ENCODE peak calls at places on chromosomes 2 and 18, in seven cellular contexts. Y is ovary, X is A549, J is pancreas, T is heart right ventricle, C is left ventricle myocardium inferior, K is thoracic aorta. D is an unnamed sample. For H3K4me1, the result is how much of the 10 kb centered on the place peaks cover.

GRCh38 chr2:150916997-150917396 is 344.7 kb downstream of the RBM43 start:
- DNase-seq in T (no peak), X (no peak), J (no peak), Y (no peak), C (no peak), K (no peak), D (no peak)

GRCh38 chr2:23705771-23706612 is 220.9 kb downstream of the ATAD2B start:
- DNase-seq in Y (peak), T (no peak), X (no peak), J (no peak), K (no peak), C (no peak), D (no peak)

GRCh38 chr18:11868230-11868629 is 17.0 kb downstream of the CHMP1B start:
- DNase-seq in X (no peak), J (no peak), C (no peak), Y (no peak), K (no peak), T (no peak), D (no peak)

GRCh38 chr18:79454034-79454735 is 58.5 kb downstream of the NFATC1 start:
- DNase-seq in K (no peak), T (peak), J (no peak), Y (no peak), X (no peak), C (peak), D (no peak)

GRCh38 chr2:974054-974453 is 23.4 kb downstream of the SNTG2 start:
- DNase-seq in Y (no peak), T (no peak), J (no peak), C (no peak), K (no peak), X (no peak), D (no peak)

GRCh38 chr2:16066261-16067036 is 126.1 kb downstream of the MYCN start:
- DNase-seq in K (no peak), J (no peak), X (no peak), C (no peak), T (no peak), Y (no peak), D (no peak)

GRCh38 chr2:156110890-156111289 is 221.6 kb downstream of the NR4A2 start:
- DNase-seq in Y (no peak), X (no peak), C (no peak), K (no peak), J (peak), T (no peak), D (no peak)

GRCh38 chr2:127609031-127609751 is 36.8 kb upstream of the GPR17 start:
- DNase-seq in T (no peak), Y (no peak), K (no peak), C (no peak), J (no peak), X (no peak), D (peak)

GRCh38 chr18:4453712-4454547 is 1.2 kb downstream of the DLGAP1 start:
- DNase-seq in K (no peak), Y (no peak), X (no peak), J (no peak), C (no peak), T (no peak), D (no peak)

GRCh38 chr2:71154798-71155197 is 24.4 kb downstream of the MPHOSPH10 start:
- DNase-seq in X (peak), J (no peak), T (no peak), C (no peak), K (no peak), Y (no peak), D (no peak)

GRCh38 chr18:74250131-74250530 is 41.6 kb downstream of the CYB5A start:
- DNase-seq in X (no peak), J (no peak), K (no peak), T (no peak), C (no peak), Y (no peak), D (no peak)

GRCh38 chr2:113217455-113218282 is 43.9 kb downstream of the PSD4 start:
- DNase-seq in X (no peak), Y (no peak), J (no peak), T (peak), K (no peak), C (peak), D (no peak)

GRCh38 chr2:196369967-196370366 is 198.6 kb upstream of the STK17B start:
- DNase-seq in K (no peak), T (no peak), J (no peak), C (no peak), X (no peak), Y (no peak), D (no peak)

GRCh38 chr2:82344670-82345069 is 2040.1 kb upstream of the LRRTM1 start:
- DNase-seq in X (no peak), C (no peak), J (no peak), Y (no peak), K (no peak), T (no peak), D (no peak)

GRCh38 chr2:219477815-219478214 is 20.9 kb upstream of the GMPPA start:
- DNase-seq in C (peak), J (no peak), Y (peak), K (no peak), T (peak), X (no peak), D (no peak)

GRCh38 chr2:9422321-9423099 is 818 bp downstream of the ITGB1BP1 start:
- DNase-seq in Y (no peak), T (peak), X (peak), J (peak), C (peak), K (no peak), D (no peak)

GRCh38 chr2:133844214-133844892 is 276.1 kb upstream of the NCKAP5 start:
- DNase-seq in J (peak), Y (peak), C (peak), T (peak), X (peak), K (no peak), D (peak)

GRCh38 chr2:188976545-188977268 is 2.5 kb downstream of the COL3A1 start:
- DNase-seq in K (no peak), C (no peak), J (no peak), T (no peak), Y (no peak), X (no peak), D (no peak)

GRCh38 chr2:71560286-71561011 is 107.1 kb downstream of the DYSF start:
- DNase-seq in T (no peak), K (no peak), X (no peak), C (no peak), J (no peak), Y (no peak), D (no peak)

GRCh38 chr18:10453885-10454772 is at the start of gene APCDD1:
- DNase-seq in Y (peak), C (peak), J (peak), T (peak), X (peak), K (no peak), D (no peak)

GRCh38 chr2:42922293-42922692 is 129.9 kb upstream of the HAAO start:
- DNase-seq in T (no peak), C (no peak), X (no peak), K (no peak), Y (no peak), J (no peak), D (no peak)

GRCh38 chr18:179499-179898 is 21.1 kb downstream of the USP14 start:
- DNase-seq in C (no peak), Y (no peak), K (no peak), J (no peak), X (no peak), T (no peak), D (no peak)

GRCh38 chr2:58606799-58607198 is 365.7 kb upstream of the FANCL start:
- DNase-seq in K (no peak), C (no peak), X (no peak), Y (no peak), T (no peak), J (no peak), D (no peak)

GRCh38 chr18:51361130-51361860 is 163.8 kb upstream of the MEX3C start:
- DNase-seq in K (no peak), Y (no peak), C (no peak), J (no peak), T (peak), X (no peak), D (no peak)

GRCh38 chr2:147549054-147549453 is 295.8 kb upstream of the ACVR2A start:
- DNase-seq in Y (no peak), K (no peak), T (no peak), X (no peak), J (no peak), C (no peak), D (no peak)

GRCh38 chr2:193549661-193550060 is 1354.9 kb upstream of the TMEFF2 start:
- DNase-seq in Y (no peak), T (no peak), X (no peak), K (no peak), C (no peak), J (no peak), D (no peak)

GRCh38 chr2:212926948-212927347 is 224.5 kb downstream of the IKZF2 start:
- DNase-seq in C (peak), X (no peak), T (peak), J (no peak), Y (no peak), K (no peak), D (no peak)

GRCh38 chr2:63831176-63831575 is 10.5 kb upstream of the UGP2 start:
- DNase-seq in Y (no peak), J (no peak), K (no peak), T (no peak), C (no peak), X (no peak), D (no peak)

GRCh38 chr2:220499281-220499680 is 871.9 kb downstream of the SLC4A3 start:
- DNase-seq in K (no peak), J (no peak), T (peak), X (peak), Y (peak), C (peak), D (no peak)

GRCh38 chr2:187580462-187581124 is 26.4 kb upstream of the TFPI start:
- DNase-seq in C (no peak), T (no peak), X (peak), K (no peak), Y (no peak), J (no peak), D (no peak)

GRCh38 chr2:1080984-1081383 is 130.3 kb downstream of the SNTG2 start:
- DNase-seq in J (no peak), X (no peak), C (no peak), Y (no peak), K (no peak), T (no peak), D (no peak)

GRCh38 chr2:5748941-5749731 is 57.0 kb downstream of the SOX11 start:
- DNase-seq in C (peak), J (peak), X (no peak), Y (no peak), T (peak), K (no peak), D (no peak)

DNA sequence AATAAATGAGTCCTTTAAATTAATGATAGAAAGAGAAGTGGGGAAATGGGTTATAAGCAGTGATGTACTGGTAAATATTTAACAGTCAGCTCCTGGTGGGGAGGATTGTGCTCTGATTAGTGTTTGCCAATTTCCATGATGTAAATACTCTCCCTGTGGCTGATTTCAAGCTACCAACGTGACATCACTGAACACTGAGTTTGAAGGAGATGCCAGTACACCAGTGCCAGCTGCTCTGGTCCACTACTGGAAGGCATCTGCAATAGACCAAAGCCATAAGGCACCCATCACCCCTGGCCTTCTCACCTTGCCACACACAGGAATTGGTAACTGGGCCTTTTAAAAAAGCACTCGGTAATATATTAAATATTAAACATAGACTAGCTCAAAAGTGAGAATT is 77.7 kb downstream of the TGOLN2 start:
- DNase-seq in X (no peak), J (no peak), T (no peak), Y (no peak), K (no peak), C (no peak), D (no peak)
- H3K4me1 ChIP-seq in X (under half), J (under half), T (half or more), Y (under half), K (half or more), C (half or more), D (under half)

GRCh38 chr18:37252854-37253396 is 312.7 kb downstream of the CELF4 start:
- DNase-seq in T (no peak), K (no peak), Y (no peak), C (no peak), J (no peak), X (no peak), D (no peak)

GRCh38 chr18:37254256-37254880 is 311.2 kb downstream of the CELF4 start:
- DNase-seq in X (no peak), J (peak), Y (no peak), K (no peak), T (no peak), C (no peak), D (no peak)

GRCh38 chr18:37252342-37252741 is 313.3 kb downstream of the CELF4 start:
- DNase-seq in X (no peak), C (no peak), K (no peak), J (no peak), Y (no peak), T (no peak), D (no peak)

GRCh38 chr18:37254973-37255372 is 310.6 kb downstream of the CELF4 start:
- DNase-seq in C (no peak), J (no peak), X (no peak), T (no peak), Y (no peak), K (no peak), D (no peak)

DNA sequence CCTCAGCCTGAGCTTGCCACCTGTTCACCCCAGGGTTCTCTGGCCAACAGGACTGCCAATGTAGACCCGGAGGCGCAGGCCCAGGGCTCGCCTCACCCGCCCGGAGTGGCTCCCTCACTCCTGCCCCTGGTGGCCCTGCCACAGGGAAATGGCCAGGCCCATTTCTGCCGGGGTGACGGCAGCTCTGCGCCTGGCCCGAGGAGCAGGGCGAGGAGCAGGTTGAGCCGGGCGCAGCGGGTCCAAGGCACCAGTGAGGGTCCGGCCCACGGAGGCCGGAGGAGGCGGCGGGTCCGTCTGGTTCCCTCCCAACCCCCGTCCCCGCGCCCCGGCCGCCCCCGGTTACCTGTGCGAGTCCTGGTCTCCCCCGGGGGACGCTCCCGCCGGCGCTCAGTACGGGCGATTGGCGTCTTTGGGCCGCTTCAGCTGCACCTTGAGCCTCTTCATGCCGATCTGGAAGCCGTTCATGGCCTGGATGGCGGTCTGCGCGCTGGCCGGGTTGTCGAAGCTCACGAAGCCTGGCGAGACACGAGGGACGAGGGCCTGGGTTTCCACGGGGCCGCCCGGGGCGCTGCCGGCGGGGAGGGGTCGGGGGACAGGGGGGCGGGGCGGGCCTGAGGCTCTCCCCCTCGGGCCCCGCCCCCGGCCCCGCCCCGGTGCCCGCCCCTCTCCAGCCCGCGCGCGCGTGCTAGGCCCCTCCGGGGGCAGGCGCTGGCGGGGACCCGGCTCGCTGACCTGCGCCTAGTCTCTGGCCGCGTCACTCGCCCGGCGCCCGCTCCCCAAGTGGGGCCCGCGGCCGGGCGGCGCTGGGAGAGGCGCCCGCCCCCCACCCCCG is 312.0 kb downstream of the CELF4 start:
- DNase-seq in J (peak), T (no peak), K (no peak), C (no peak), X (peak), Y (no peak), D (no peak)
- TF ChIP-seq CTCF in J (no peak), T (no peak), K (no peak), C (no peak), X (no peak), Y (no peak), D (no peak)

GRCh38 chr2:121532347-121532766 is 1.7 kb downstream of the RNU4ATAC start:
- DNase-seq in J (no peak), T (no peak), Y (no peak), K (no peak), C (no peak), X (peak), D (no peak)
- H3K4me1 ChIP-seq in J (under half), T (half or more), Y (under half), K (under half), C (half or more), X (under half), D (under half)

GRCh38 chr2:105888625-105889024 is 143.9 kb downstream of the NCK2 start:
- DNase-seq in K (no peak), T (no peak), Y (no peak), J (no peak), X (no peak), C (no peak), D (no peak)
- TF ChIP-seq CTCF in K (no peak), T (no peak), Y (no peak), J (no peak), X (no peak), C (no peak), D (no peak)

GRCh38 chr2:237742191-237742590 is 56.4 kb upstream of the RBM44 start:
- DNase-seq in J (no peak), X (no peak), K (no peak), T (no peak), Y (no peak), C (no peak), D (no peak)
- H3K4me1 ChIP-seq in J (under half), X (under half), K (half or more), T (half or more), Y (under half), C (half or more), D (under half)

DNA sequence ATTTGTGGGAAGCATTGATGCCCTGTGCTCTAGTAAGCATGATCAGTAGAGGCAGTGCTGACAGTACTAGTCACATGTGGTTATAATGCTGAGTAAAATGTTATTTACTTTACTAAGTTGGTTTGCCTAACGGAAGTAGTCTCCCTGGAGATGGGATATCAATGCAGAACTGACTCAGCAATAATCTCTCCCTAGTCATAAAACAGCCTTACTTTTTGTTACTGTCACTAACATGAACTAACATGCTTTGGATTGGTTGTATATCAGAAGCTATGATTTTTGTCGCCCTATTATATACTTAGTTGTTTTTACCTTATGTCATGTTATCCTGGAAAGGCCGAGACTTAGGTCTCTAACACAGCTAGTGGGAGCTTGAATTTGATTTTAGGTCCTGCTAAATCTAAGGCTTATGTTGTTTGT is 166.6 kb downstream of the MCFD2 start:
- DNase-seq in J (no peak), Y (no peak), C (no peak), K (no peak), T (no peak), X (peak), D (no peak)
- TF ChIP-seq CTCF in J (no peak), Y (no peak), C (no peak), K (no peak), T (no peak), X (no peak), D (no peak)

GRCh38 chr18:75317723-75318122 is 107.1 kb downstream of the TSHZ1 start:
- DNase-seq in Y (no peak), J (no peak), C (no peak), T (no peak), X (no peak), K (no peak), D (no peak)
- H3K4me1 ChIP-seq in Y (under half), J (under half), C (under half), T (under half), X (under half), K (under half), D (under half)

DNA sequence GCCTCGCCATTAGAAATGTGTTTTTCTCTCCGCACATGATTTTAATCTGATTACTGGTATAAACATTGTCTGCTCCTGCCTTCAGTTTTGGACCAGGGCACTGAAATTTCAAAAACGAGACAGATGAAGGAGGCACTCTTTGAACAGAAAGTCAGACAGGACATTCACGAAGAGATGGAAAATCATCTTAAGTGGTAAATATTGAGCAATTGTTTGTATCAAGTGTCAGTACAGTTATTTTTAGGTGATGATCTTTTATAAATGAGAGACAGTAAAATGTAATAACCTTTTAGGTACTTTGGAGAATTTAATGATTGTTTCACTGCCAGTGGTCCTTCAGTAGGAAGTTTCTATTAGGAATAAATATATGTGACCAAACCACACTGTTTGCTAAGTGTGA is 60.8 kb downstream of the CFAP221 start:
- DNase-seq in K (no peak), Y (no peak), T (no peak), J (no peak), X (no peak), C (no peak), D (no peak)
- TF ChIP-seq CTCF in K (no peak), Y (no peak), T (no peak), J (no peak), X (no peak), C (no peak), D (no peak)

GRCh38 chr2:144500567-144500966 is 19.4 kb downstream of the ZEB2 start:
- DNase-seq in T (no peak), J (no peak), K (no peak), X (no peak), Y (no peak), C (no peak), D (no peak)

GRCh38 chr2:144498215-144498614 is 21.7 kb downstream of the ZEB2 start:
- DNase-seq in J (no peak), T (no peak), K (no peak), C (no peak), Y (no peak), X (no peak), D (no peak)

GRCh38 chr2:144502356-144502755 is 17.6 kb downstream of the ZEB2 start:
- DNase-seq in K (no peak), Y (no peak), X (no peak), J (no peak), T (no peak), C (no peak), D (no peak)

GRCh38 chr2:144503221-144503620 is 16.7 kb downstream of the ZEB2 start:
- DNase-seq in K (no peak), J (no peak), T (no peak), X (no peak), C (no peak), Y (no peak), D (no peak)

DNA sequence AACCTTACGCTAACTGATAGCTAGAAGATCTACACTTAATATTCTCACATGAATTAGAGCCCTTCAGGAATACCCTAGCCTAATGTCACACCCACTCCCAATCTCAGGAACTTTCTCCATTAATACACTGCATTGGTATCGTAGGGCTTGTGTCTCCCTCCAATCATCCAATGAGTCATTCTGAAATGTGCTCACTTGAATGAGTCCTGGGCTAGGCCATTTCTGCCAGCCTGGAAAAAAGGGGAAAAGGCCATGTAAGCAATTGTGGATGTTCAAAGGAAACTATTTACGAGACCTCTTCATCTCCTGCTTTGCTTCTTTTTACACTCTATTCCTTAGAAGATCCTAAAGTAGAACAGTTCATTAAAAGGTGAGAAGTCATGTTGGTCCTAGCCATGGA is 18.8 kb downstream of the ZEB2 start:
- DNase-seq in J (no peak), Y (no peak), X (no peak), T (no peak), K (no peak), C (no peak), D (no peak)
- H3K4me1 ChIP-seq in J (under half), Y (under half), X (under half), T (half or more), K (half or more), C (half or more), D (under half)

D was measured in ascending aorta.